ENCODE peak calls at places on chromosomes 16 and 17, in seven cellular contexts. One of them, this sample, is unnamed.
A peak's percentile ranks its signal among the peaks of the same experiment; 100 is the strongest.

GRCh38 chr16:89563639-89564392 is 3.3 kb downstream of the RPL13 start:
- DNase-seq in thoracic aorta: no peak
- DNase-seq in brain microvascular endothelial cell: no peak
- DNase-seq in Jurkat, Clone E6-1: no peak
- DNase-seq in A549: no peak
- DNase-seq in uterus: no peak
- DNase-seq in tibial nerve: no peak
- DNase-seq in this sample: no peak

GRCh38 chr16:75341934-75342811 is 90.7 kb upstream of the BCAR1 start:
- DNase-seq in tibial nerve: no peak
- DNase-seq in brain microvascular endothelial cell: peak; percentile 43
- DNase-seq in A549: no peak
- DNase-seq in Jurkat, Clone E6-1: no peak
- DNase-seq in thoracic aorta: no peak
- DNase-seq in uterus: no peak
- DNase-seq in this sample: no peak

GRCh38 chr17:48961516-48962233 is 6.7 kb downstream of the GIP start:
- DNase-seq in brain microvascular endothelial cell: peak; percentile 72
- DNase-seq in uterus: no peak
- DNase-seq in thoracic aorta: no peak
- DNase-seq in A549: peak; percentile 86
- DNase-seq in Jurkat, Clone E6-1: no peak
- DNase-seq in tibial nerve: no peak
- DNase-seq in this sample: no peak

GRCh38 chr16:67112591-67113399 is 3.1 kb downstream of the PHAF1 start:
- DNase-seq in tibial nerve: no peak
- DNase-seq in A549: no peak
- DNase-seq in Jurkat, Clone E6-1: no peak
- DNase-seq in brain microvascular endothelial cell: no peak
- DNase-seq in uterus: no peak
- DNase-seq in thoracic aorta: no peak
- DNase-seq in this sample: no peak

GRCh38 chr16:59021751-59022150 is 287.6 kb upstream of the GOT2 start:
- DNase-seq in thoracic aorta: no peak
- DNase-seq in tibial nerve: no peak
- DNase-seq in uterus: no peak
- DNase-seq in brain microvascular endothelial cell: no peak
- DNase-seq in A549: peak; percentile 8
- DNase-seq in Jurkat, Clone E6-1: no peak
- DNase-seq in this sample: no peak

GRCh38 chr17:45147102-45147580 is 1.1 kb upstream of the HEXIM1 start:
- DNase-seq in brain microvascular endothelial cell: peak; percentile 25
- DNase-seq in Jurkat, Clone E6-1: peak; percentile 78
- DNase-seq in uterus: no peak
- DNase-seq in thoracic aorta: no peak
- DNase-seq in A549: peak; percentile 66
- DNase-seq in tibial nerve: peak; percentile 62
- DNase-seq in this sample: peak; percentile 72

GRCh38 chr17:31391496-31391949 is at the start of gene RAB11FIP4:
- DNase-seq in thoracic aorta: no peak
- DNase-seq in tibial nerve: no peak
- DNase-seq in brain microvascular endothelial cell: no peak
- DNase-seq in uterus: no peak
- DNase-seq in A549: no peak
- DNase-seq in Jurkat, Clone E6-1: no peak
- DNase-seq in this sample: peak; percentile 24

GRCh38 chr17:63517825-63518534 is 5.2 kb upstream of the KCNH6 start:
- DNase-seq in A549: no peak
- DNase-seq in Jurkat, Clone E6-1: no peak
- DNase-seq in brain microvascular endothelial cell: no peak
- DNase-seq in uterus: no peak
- DNase-seq in thoracic aorta: no peak
- DNase-seq in tibial nerve: no peak
- DNase-seq in this sample: no peak

GRCh38 chr16:89549007-89549700 is 11.3 kb upstream of the RPL13 start:
- DNase-seq in thoracic aorta: no peak
- DNase-seq in Jurkat, Clone E6-1: peak; percentile 85
- DNase-seq in uterus: no peak
- DNase-seq in tibial nerve: no peak
- DNase-seq in brain microvascular endothelial cell: no peak
- DNase-seq in A549: no peak
- DNase-seq in this sample: no peak

GRCh38 chr16:4626396-4626795 is 1.8 kb downstream of the MGRN1 start:
- DNase-seq in Jurkat, Clone E6-1: no peak
- DNase-seq in tibial nerve: no peak
- DNase-seq in thoracic aorta: no peak
- DNase-seq in brain microvascular endothelial cell: no peak
- DNase-seq in A549: no peak
- DNase-seq in uterus: no peak
- DNase-seq in this sample: no peak

GRCh38 chr16:4624015-4624826 is at the start of gene MGRN1:
- DNase-seq in Jurkat, Clone E6-1: peak; percentile 95
- DNase-seq in A549: peak; percentile 96
- DNase-seq in uterus: peak; percentile 95
- DNase-seq in tibial nerve: peak; percentile 81
- DNase-seq in brain microvascular endothelial cell: peak; percentile 96
- DNase-seq in thoracic aorta: peak; percentile 80
- DNase-seq in this sample: peak; percentile 98

GRCh38 chr16:4625617-4626159 is 1.1 kb downstream of the MGRN1 start:
- DNase-seq in A549: no peak
- DNase-seq in Jurkat, Clone E6-1: no peak
- DNase-seq in brain microvascular endothelial cell: no peak
- DNase-seq in thoracic aorta: no peak
- DNase-seq in tibial nerve: no peak
- DNase-seq in uterus: no peak
- DNase-seq in this sample: peak; percentile 30

GRCh38 chr16:4624827-4625616 is 396 bp downstream of the MGRN1 start:
- DNase-seq in brain microvascular endothelial cell: peak; percentile 70
- DNase-seq in tibial nerve: no peak
- DNase-seq in uterus: peak; percentile 57
- DNase-seq in Jurkat, Clone E6-1: no peak
- DNase-seq in thoracic aorta: peak; percentile 33
- DNase-seq in A549: no peak
- DNase-seq in this sample: peak; percentile 28

DNA sequence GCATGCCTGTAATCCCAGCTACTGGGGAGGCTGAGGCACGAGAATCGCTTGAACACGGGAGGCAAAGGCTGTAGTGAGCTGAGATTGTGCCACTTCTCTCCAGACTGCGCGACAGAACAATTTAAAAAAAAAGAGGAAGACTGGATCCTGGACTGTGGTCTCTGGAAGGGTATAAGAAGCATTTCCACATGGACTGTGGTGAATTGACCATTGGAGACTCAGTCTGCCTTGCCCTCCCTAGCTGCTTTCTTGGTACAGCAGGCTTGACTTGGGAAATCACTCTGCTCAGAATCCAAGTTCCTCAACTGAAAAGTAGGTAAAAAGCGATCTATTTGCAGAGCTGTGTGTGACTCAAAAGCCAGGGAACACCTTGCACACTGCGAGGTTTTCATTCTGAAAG is 1.0 kb upstream of the MGRN1 start:
- DNase-seq in A549: no peak
- DNase-seq in tibial nerve: no peak
- DNase-seq in brain microvascular endothelial cell: no peak
- DNase-seq in Jurkat, Clone E6-1: no peak
- DNase-seq in uterus: no peak
- DNase-seq in thoracic aorta: no peak
- DNase-seq in this sample: no peak
- H3K4me3 ChIP-seq in A549: no peak overlapping the region
- H3K4me3 ChIP-seq in tibial nerve: no peak overlapping the region
- H3K4me3 ChIP-seq in brain microvascular endothelial cell: no peak overlapping the region
- H3K4me3 ChIP-seq in Jurkat, Clone E6-1: no peak overlapping the region
- H3K4me3 ChIP-seq in uterus: no peak overlapping the region
- H3K4me3 ChIP-seq in thoracic aorta: peak overlapping the region; percentile 96
- H3K4me3 ChIP-seq in this sample: no peak overlapping the region

GRCh38 chr17:50196826-50197225 is 4.6 kb downstream of the COL1A1 start:
- DNase-seq in thoracic aorta: no peak
- DNase-seq in uterus: no peak
- DNase-seq in tibial nerve: no peak
- DNase-seq in brain microvascular endothelial cell: no peak
- DNase-seq in A549: no peak
- DNase-seq in Jurkat, Clone E6-1: no peak
- DNase-seq in this sample: no peak
- H3K4me3 ChIP-seq in thoracic aorta: no peak overlapping the region
- H3K4me3 ChIP-seq in uterus: no peak overlapping the region
- H3K4me3 ChIP-seq in tibial nerve: no peak overlapping the region
- H3K4me3 ChIP-seq in brain microvascular endothelial cell: peak overlapping the region; percentile 100
- H3K4me3 ChIP-seq in A549: no peak overlapping the region
- H3K4me3 ChIP-seq in Jurkat, Clone E6-1: no peak overlapping the region
- H3K4me3 ChIP-seq in this sample: no peak overlapping the region

DNA sequence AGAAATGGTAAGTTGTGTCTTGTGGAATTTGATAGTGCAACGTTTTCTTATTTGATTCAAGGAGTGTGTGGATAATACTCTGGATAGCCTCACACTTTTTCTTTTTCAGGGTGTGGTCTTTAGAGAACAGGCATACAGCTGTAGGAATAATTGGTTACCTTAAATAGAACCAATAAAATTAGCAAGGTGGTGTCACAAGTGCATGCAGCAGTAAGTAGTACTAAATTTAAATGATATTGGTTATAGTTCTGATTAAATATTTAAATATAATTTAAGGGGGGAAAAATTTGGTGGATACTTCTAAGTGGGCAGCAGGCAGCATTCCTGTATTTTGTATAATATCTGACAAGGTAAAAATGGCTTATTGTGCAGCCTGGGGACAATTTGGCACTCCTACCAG is 3.7 kb downstream of the HAPSTR1 start:
- DNase-seq in uterus: no peak
- DNase-seq in tibial nerve: no peak
- DNase-seq in brain microvascular endothelial cell: no peak
- DNase-seq in thoracic aorta: no peak
- DNase-seq in Jurkat, Clone E6-1: no peak
- DNase-seq in A549: no peak
- DNase-seq in this sample: no peak
- H3K4me3 ChIP-seq in uterus: no peak overlapping the region
- H3K4me3 ChIP-seq in tibial nerve: no peak overlapping the region
- H3K4me3 ChIP-seq in brain microvascular endothelial cell: peak overlapping the region; percentile 95
- H3K4me3 ChIP-seq in thoracic aorta: peak overlapping the region; percentile 93
- H3K4me3 ChIP-seq in Jurkat, Clone E6-1: no peak overlapping the region
- H3K4me3 ChIP-seq in A549: peak overlapping the region; percentile 89
- H3K4me3 ChIP-seq in this sample: peak overlapping the region; percentile 70

GRCh38 chr17:38910325-38910724 is 15.1 kb upstream of the LASP1NB start:
- DNase-seq in uterus: peak; percentile 1
- DNase-seq in thoracic aorta: no peak
- DNase-seq in A549: no peak
- DNase-seq in tibial nerve: no peak
- DNase-seq in Jurkat, Clone E6-1: no peak
- DNase-seq in brain microvascular endothelial cell: no peak
- DNase-seq in this sample: no peak
- H3K4me3 ChIP-seq in uterus: no peak overlapping the region
- H3K4me3 ChIP-seq in thoracic aorta: no peak overlapping the region
- H3K4me3 ChIP-seq in A549: no peak overlapping the region
- H3K4me3 ChIP-seq in tibial nerve: no peak overlapping the region
- H3K4me3 ChIP-seq in Jurkat, Clone E6-1: no peak overlapping the region
- H3K4me3 ChIP-seq in brain microvascular endothelial cell: no peak overlapping the region
- H3K4me3 ChIP-seq in this sample: no peak overlapping the region

GRCh38 chr16:28820016-28820415 is 2.8 kb upstream of the ATXN2L start:
- DNase-seq in brain microvascular endothelial cell: no peak
- DNase-seq in thoracic aorta: no peak
- DNase-seq in tibial nerve: no peak
- DNase-seq in Jurkat, Clone E6-1: no peak
- DNase-seq in uterus: no peak
- DNase-seq in A549: no peak
- DNase-seq in this sample: no peak

GRCh38 chr16:28823291-28823718 is 506 bp downstream of the ATXN2L start:
- DNase-seq in thoracic aorta: no peak
- DNase-seq in Jurkat, Clone E6-1: no peak
- DNase-seq in tibial nerve: no peak
- DNase-seq in A549: no peak
- DNase-seq in brain microvascular endothelial cell: no peak
- DNase-seq in uterus: no peak
- DNase-seq in this sample: no peak

GRCh38 chr16:28822520-28823290 is at the start of gene ATXN2L:
- DNase-seq in thoracic aorta: peak; percentile 78
- DNase-seq in brain microvascular endothelial cell: peak; percentile 88
- DNase-seq in tibial nerve: peak; percentile 83
- DNase-seq in uterus: peak; percentile 93
- DNase-seq in A549: peak; percentile 75
- DNase-seq in Jurkat, Clone E6-1: peak; percentile 95
- DNase-seq in this sample: peak; percentile 98

GRCh38 chr16:28823719-28824547 is 1.1 kb downstream of the ATXN2L start:
- DNase-seq in A549: peak; percentile 96
- DNase-seq in thoracic aorta: peak; percentile 94
- DNase-seq in Jurkat, Clone E6-1: peak; percentile 96
- DNase-seq in tibial nerve: peak; percentile 91
- DNase-seq in brain microvascular endothelial cell: peak; percentile 97
- DNase-seq in uterus: peak; percentile 97
- DNase-seq in this sample: peak; percentile 99

GRCh38 chr16:28821874-28822519 is 802 bp upstream of the ATXN2L start:
- DNase-seq in tibial nerve: no peak
- DNase-seq in uterus: no peak
- DNase-seq in brain microvascular endothelial cell: peak; percentile 0
- DNase-seq in A549: no peak
- DNase-seq in thoracic aorta: no peak
- DNase-seq in Jurkat, Clone E6-1: no peak
- DNase-seq in this sample: no peak
- H3K4me3 ChIP-seq in tibial nerve: peak overlapping the region; percentile 96
- H3K4me3 ChIP-seq in uterus: peak overlapping the region; percentile 94
- H3K4me3 ChIP-seq in brain microvascular endothelial cell: peak overlapping the region; percentile 94
- H3K4me3 ChIP-seq in A549: peak overlapping the region; percentile 100
- H3K4me3 ChIP-seq in thoracic aorta: peak overlapping the region; percentile 99
- H3K4me3 ChIP-seq in Jurkat, Clone E6-1: peak overlapping the region; percentile 97
- H3K4me3 ChIP-seq in this sample: peak overlapping the region; percentile 99